ENCODE peak calls at places on chromosomes 16 and 17, in six cellular contexts. X, C, Z, O, F and Y are unnamed samples.

GRCh38 chr16:24670623-24671454 is 58.6 kb upstream of the TNRC6A start:
- DNase-seq in O (peak; percentile 31), X (no peak), C (peak; percentile 53), F (no peak), Z (peak; percentile 82), Y (peak; percentile 68)

GRCh38 chr17:76493505-76494167 is 7.6 kb downstream of the RHBDF2 start:
- DNase-seq in Z (no peak), C (no peak), F (no peak), X (peak; percentile 39), O (no peak), Y (no peak)

GRCh38 chr16:23082161-23082788 is 67.0 kb downstream of the USP31 start:
- DNase-seq in C (no peak), O (no peak), X (no peak), F (no peak), Z (peak; percentile 12), Y (no peak)

GRCh38 chr16:53946745-53947386 is 242.9 kb downstream of the FTO start:
- DNase-seq in X (no peak), Z (no peak), O (no peak), C (no peak), F (no peak), Y (no peak)

GRCh38 chr16:4494746-4495490 is 18.7 kb downstream of the HMOX2 start:
- DNase-seq in C (no peak), O (no peak), Z (no peak), F (peak; percentile 67), X (no peak), Y (no peak)

GRCh38 chr17:11969565-11969964 is 27.7 kb downstream of the ZNF18 start:
- DNase-seq in F (no peak), Z (no peak), X (no peak), C (no peak), O (no peak), Y (no peak)

GRCh38 chr17:15944720-15945492 is at the start of gene ADORA2B:
- DNase-seq in O (peak; percentile 54), F (peak; percentile 84), X (peak; percentile 60), C (peak; percentile 82), Z (peak; percentile 33), Y (no peak)

GRCh38 chr17:50117202-50118040 is 12.5 kb downstream of the SAMD14 start:
- DNase-seq in X (peak; percentile 74), Z (peak; percentile 50), O (peak; percentile 67), C (peak; percentile 86), F (peak; percentile 62), Y (no peak)

GRCh38 chr16:25464058-25464457 is 206.4 kb upstream of the ZKSCAN2 start:
- DNase-seq in O (no peak), X (no peak), C (no peak), Z (no peak), F (no peak), Y (no peak)

GRCh38 chr16:28883221-28883996 is 5.1 kb downstream of the ATP2A1 start:
- DNase-seq in X (no peak), F (no peak), O (no peak), C (no peak), Z (no peak), Y (no peak)

GRCh38 chr16:67229906-67230808 is 3.2 kb downstream of the TMEM208 start:
- DNase-seq in F (no peak), C (no peak), X (no peak), Z (no peak), O (no peak), Y (no peak)

GRCh38 chr17:66542967-66543525 is 240.6 kb downstream of the PRKCA start:
- DNase-seq in X (no peak), C (no peak), Z (no peak), F (no peak), O (no peak), Y (no peak)

GRCh38 chr17:38465420-38466345 is 37.4 kb downstream of the ARHGAP23 start:
- DNase-seq in X (peak; percentile 42), C (no peak), Z (no peak), O (no peak), F (peak; percentile 69), Y (no peak)